ENCODE peak calls at places on chromosomes 13 and 19, in four cellular contexts. L is psoas muscle, W is neural crest cell, O is keratinocyte. B is an unnamed sample.

GRCh38 chr19:35066691-35067563 is 25.4 kb downstream of the HPN start:
- DNase-seq in L (peak; percentile 94), O (peak; percentile 50), W (peak; percentile 94), B (peak; percentile 89)

GRCh38 chr19:42412223-42412622 is 15.0 kb downstream of the LIPE start:
- DNase-seq in W (no peak), L (peak; percentile 64), O (no peak), B (no peak)

GRCh38 chr19:56258272-56258671 is 14.3 kb upstream of the EDDM13 start:
- DNase-seq in O (no peak), L (no peak), W (no peak), B (no peak)

GRCh38 chr19:15115080-15115479 is 7.9 kb downstream of the SYDE1 start:
- DNase-seq in O (no peak), W (no peak), L (peak; percentile 90), B (peak; percentile 87)

GRCh38 chr13:31172535-31172934 is 10.8 kb upstream of the HSPH1 start:
- DNase-seq in W (no peak), O (peak; percentile 94), L (no peak), B (no peak)

GRCh38 chr13:103965506-103966243 is 899.5 kb upstream of the SLC10A2 start:
- DNase-seq in L (no peak), W (no peak), O (no peak), B (no peak)

GRCh38 chr13:114023716-114024602 is 50.1 kb upstream of the C13orf46 start:
- DNase-seq in O (no peak), L (no peak), W (no peak), B (no peak)

GRCh38 chr13:73681779-73682178 is 452.4 kb downstream of the KLF12 start:
- DNase-seq in W (no peak), O (no peak), L (no peak), B (no peak)

GRCh38 chr13:83878691-83879410 is 3.4 kb downstream of the SLITRK1 start:
- DNase-seq in L (no peak), O (no peak), W (peak; percentile 25), B (no peak)

GRCh38 chr19:36821758-36822157 is 16.4 kb downstream of the ZNF790 start:
- DNase-seq in L (no peak), O (no peak), W (no peak), B (no peak)

GRCh38 chr13:43697323-43697722 is 89.4 kb downstream of the ENOX1 start:
- DNase-seq in O (no peak), L (no peak), W (no peak), B (no peak)

GRCh38 chr19:48445256-48445605 is 552 bp upstream of the GRWD1 start:
- DNase-seq in O (peak; percentile 77), L (no peak), W (no peak), B (no peak)

GRCh38 chr13:40694426-40694825 is 28.0 kb upstream of the FOXO1 start:
- DNase-seq in L (no peak), W (no peak), O (no peak), B (no peak)

GRCh38 chr19:7168941-7169340 is 99.4 kb downstream of the ZNF557 start:
- DNase-seq in W (no peak), L (no peak), O (no peak), B (no peak)

GRCh38 chr13:34863360-34864135 is 78.5 kb upstream of the NBEA start:
- DNase-seq in O (peak; percentile 4), W (no peak), L (no peak), B (no peak)

GRCh38 chr13:93147293-93147645 is 79.3 kb upstream of the GPC6 start:
- DNase-seq in L (no peak), W (no peak), O (no peak), B (no peak)

GRCh38 chr19:48390188-48391099 is 907 bp downstream of the KDELR1 start:
- DNase-seq in W (peak; percentile 65), O (no peak), L (peak; percentile 81), B (peak; percentile 83)

GRCh38 chr19:24033962-24034342 is 53.0 kb upstream of the ZNF254 start:
- DNase-seq in W (peak; percentile 20), L (peak; percentile 60), O (no peak), B (peak; percentile 44)

GRCh38 chr19:10763399-10763798 is 45.5 kb downstream of the DNM2 start:
- DNase-seq in W (no peak), L (no peak), O (no peak), B (no peak)

GRCh38 chr13:20294497-20294896 is 62.4 kb upstream of the GJB6 start:
- DNase-seq in O (no peak), L (no peak), W (no peak), B (no peak)

GRCh38 chr13:47484564-47484963 is 516.5 kb downstream of the SUCLA2 start:
- DNase-seq in W (no peak), O (no peak), L (no peak), B (no peak)

GRCh38 chr19:33193864-33194362 is at the start of gene LRP3:
- DNase-seq in W (peak; percentile 43), O (no peak), L (peak; percentile 72), B (no peak)

GRCh38 chr13:46679369-46680180 is 117.4 kb downstream of the ESD start:
- DNase-seq in W (no peak), L (no peak), O (no peak), B (no peak)

DNA sequence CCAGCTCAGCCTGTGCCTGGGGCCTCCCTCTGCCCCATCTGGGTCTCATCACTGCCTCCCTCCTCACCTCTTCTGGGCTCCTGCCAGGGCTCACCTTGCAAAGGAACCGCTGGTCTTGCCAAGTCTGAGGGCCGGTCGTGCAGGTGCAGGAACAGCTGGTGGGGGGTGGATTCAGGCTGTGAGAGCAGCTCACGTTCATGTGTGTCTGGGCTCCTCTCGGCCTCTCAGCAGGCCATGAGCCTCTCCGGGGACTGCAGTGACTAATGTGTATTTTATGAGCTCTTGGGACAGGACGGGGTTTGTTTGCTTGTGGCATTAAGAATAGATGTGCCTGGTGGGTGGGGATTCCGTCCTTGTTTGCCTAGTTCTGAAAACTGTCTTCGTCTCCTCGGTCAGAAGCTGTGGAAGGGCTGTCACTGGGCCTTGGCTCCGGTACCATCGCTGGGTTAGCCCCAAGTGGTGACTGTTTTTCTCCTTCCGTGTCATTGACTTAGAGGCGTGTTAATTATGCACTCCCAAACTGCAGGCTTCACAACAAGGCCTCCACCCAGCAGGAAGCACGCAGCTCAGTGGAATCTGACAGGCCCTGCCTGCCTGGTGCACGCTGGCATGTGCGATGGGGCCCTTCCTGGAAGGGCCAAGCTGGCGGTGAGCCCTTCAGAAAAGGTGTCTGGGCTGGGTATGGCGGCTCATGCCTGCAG is 77.6 kb downstream of the KDM4B start:
- DNase-seq in O (no peak), W (no peak), L (peak; percentile 62), B (peak; percentile 54)
- TF ChIP-seq CTCF in O (no peak), W (no peak), L (no peak), B (no peak)

GRCh38 chr19:40381321-40381720 is 8.7 kb downstream of the HIPK4 start:
- DNase-seq in O (no peak), W (no peak), L (no peak), B (no peak)
- TF ChIP-seq CTCF in O (no peak), W (peak; percentile 34), L (no peak), B (no peak)

GRCh38 chr19:29247051-29247450 is 34.1 kb upstream of the UQCRFS1 start:
- DNase-seq in O (no peak), L (no peak), W (no peak), B (no peak)
- TF ChIP-seq CTCF in O (no peak), L (no peak), W (peak; percentile 31), B (no peak)

DNA sequence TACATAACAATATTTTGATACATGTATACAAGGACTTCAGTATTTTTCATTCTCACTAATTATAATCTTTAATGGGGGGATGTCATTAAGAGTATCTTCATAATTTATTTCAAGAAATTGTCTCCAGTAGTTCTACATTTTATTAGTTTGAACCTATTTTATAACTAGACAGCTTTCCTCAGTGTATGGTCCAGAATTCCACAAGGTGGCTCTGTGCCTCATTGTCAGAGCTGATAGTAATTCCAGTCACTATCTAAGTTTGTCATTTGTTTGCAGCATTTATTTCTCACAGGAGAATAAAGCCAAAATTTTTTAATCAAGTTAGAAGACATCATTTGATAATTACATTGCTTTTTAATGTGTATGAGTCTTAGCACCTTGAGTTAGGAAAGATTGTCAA is 1633.0 kb upstream of the PCDH20 start:
- DNase-seq in W (no peak), O (no peak), L (no peak), B (no peak)
- TF ChIP-seq CTCF in W (peak; percentile 42), O (no peak), L (no peak), B (no peak)

GRCh38 chr19:18858906-18859646 is 27.3 kb downstream of the UPF1 start:
- DNase-seq in O (no peak), L (no peak), W (no peak), B (no peak)

GRCh38 chr19:18854982-18855381 is 23.2 kb downstream of the UPF1 start:
- DNase-seq in L (no peak), O (no peak), W (no peak), B (no peak)

GRCh38 chr19:18855647-18856384 is 24.1 kb downstream of the UPF1 start:
- DNase-seq in L (no peak), W (no peak), O (no peak), B (no peak)

GRCh38 chr19:18857223-18857622 is 25.5 kb downstream of the UPF1 start:
- DNase-seq in O (no peak), W (no peak), L (no peak), B (no peak)

GRCh38 chr19:18856385-18857126 is 24.8 kb downstream of the UPF1 start:
- DNase-seq in W (no peak), O (no peak), L (no peak), B (no peak)
- TF ChIP-seq CTCF in W (peak; percentile 39), O (peak; percentile 53), L (peak; percentile 9), B (no peak)

GRCh38 chr19:40136818-40137217 is 46.1 kb upstream of the ZNF780A start:
- DNase-seq in O (no peak), L (no peak), W (no peak), B (no peak)
- TF ChIP-seq CTCF in O (peak; percentile 11), L (no peak), W (no peak), B (no peak)

DNA sequence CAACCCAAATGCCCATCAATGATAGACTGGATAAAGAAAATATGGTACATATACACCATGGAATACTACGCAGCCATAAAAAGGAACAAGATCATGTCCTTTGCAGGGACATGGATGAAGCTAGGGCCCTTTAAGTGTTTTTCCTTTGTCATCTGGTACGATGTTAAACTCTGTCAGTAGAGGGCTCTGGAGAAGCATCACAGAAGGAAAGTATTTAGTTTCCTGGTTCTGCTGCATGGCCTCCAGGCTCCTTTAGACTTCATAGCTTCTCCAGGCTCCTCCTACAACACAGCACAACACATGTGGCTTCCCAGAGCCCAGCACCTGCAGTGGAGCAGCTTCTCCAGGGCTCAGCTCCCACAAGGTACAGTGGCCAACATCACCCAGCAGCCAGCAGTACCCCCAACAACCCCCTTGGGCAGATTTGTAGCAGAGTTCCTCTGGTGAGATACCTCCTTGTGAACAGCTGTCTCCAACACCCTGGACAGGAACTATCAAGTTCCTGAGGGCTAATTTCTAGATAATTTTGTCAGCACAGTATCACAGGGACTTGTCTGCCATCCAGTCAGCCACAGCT is 63.4 kb downstream of the KCTD12 start:
- DNase-seq in W (no peak), O (no peak), L (no peak), B (no peak)
- TF ChIP-seq CTCF in W (no peak), O (peak; percentile 44), L (no peak), B (no peak)